ENCODE peak calls at places on chromosomes 6 and 20, in eight cellular contexts. S is right cardiac atrium, H is H7, C is Caki2, F is GM20000, M is HEK293T, W is KBM-7, P is DND-41. B is an unnamed sample.

GRCh38 chr6:67615796-67616195 is 1019.3 kb upstream of the ADGRB3 start:
- DNase-seq in S (no peak), H (no peak), C (no peak), F (no peak), M (no peak), W (no peak), P (no peak), B (no peak)

GRCh38 chr20:60453847-60454246 is 495.6 kb downstream of the CDH26 start:
- DNase-seq in S (no peak), H (peak; percentile 71), C (no peak), F (no peak), M (peak; percentile 14), W (no peak), P (no peak), B (no peak)

GRCh38 chr6:7328159-7328713 is 15.2 kb upstream of the SSR1 start:
- DNase-seq in S (no peak), H (no peak), C (no peak), F (no peak), M (no peak), W (no peak), P (no peak), B (no peak)

GRCh38 chr20:34990661-34991214 is 35.1 kb downstream of the MYH7B start:
- DNase-seq in S (no peak), H (no peak), C (no peak), F (no peak), M (no peak), W (no peak), P (no peak), B (no peak)

GRCh38 chr20:61378694-61379093 is 126.6 kb downstream of the CDH4 start:
- DNase-seq in S (no peak), H (no peak), C (no peak), F (no peak), M (no peak), W (no peak), P (no peak), B (no peak)

GRCh38 chr20:34083781-34084180 is 28.3 kb downstream of the EIF2S2 start:
- DNase-seq in S (no peak), H (no peak), C (no peak), F (no peak), M (no peak), W (no peak), P (no peak), B (no peak)

GRCh38 chr6:3226422-3227362 is 761 bp downstream of the TUBB2B start:
- DNase-seq in S (peak; percentile 60), H (peak; percentile 84), C (no peak), F (peak; percentile 66), M (peak; percentile 66), W (peak; percentile 56), P (no peak), B (no peak)

GRCh38 chr20:2131366-2131765 is 29.7 kb downstream of the STK35 start:
- DNase-seq in S (no peak), H (no peak), C (peak; percentile 14), F (no peak), M (no peak), W (no peak), P (no peak), B (no peak)

GRCh38 chr6:42694586-42694985 is 27.8 kb downstream of the PRPH2 start:
- DNase-seq in S (no peak), H (no peak), C (no peak), F (no peak), M (no peak), W (no peak), P (no peak), B (no peak)

GRCh38 chr6:156028310-156029131 is 572.9 kb upstream of the NOX3 start:
- DNase-seq in S (no peak), H (no peak), C (no peak), F (no peak), M (no peak), W (no peak), P (no peak), B (no peak)

GRCh38 chr6:33144373-33144772 is 47.9 kb downstream of the COL11A2 start:
- DNase-seq in S (peak; percentile 57), H (no peak), C (peak; percentile 52), F (no peak), M (no peak), W (peak; percentile 87), P (no peak), B (no peak)

GRCh38 chr6:154347981-154348380 is 8.6 kb downstream of the IPCEF1 start:
- DNase-seq in S (no peak), H (no peak), C (no peak), F (no peak), M (no peak), W (no peak), P (no peak), B (no peak)

GRCh38 chr6:138099832-138100231 is 7.4 kb downstream of the PERP start:
- DNase-seq in S (no peak), H (no peak), C (peak; percentile 77), F (no peak), M (no peak), W (no peak), P (no peak), B (no peak)

GRCh38 chr6:38593419-38593818 is 46.3 kb downstream of the BTBD9 start:
- DNase-seq in S (no peak), H (no peak), C (no peak), F (no peak), M (no peak), W (no peak), P (no peak), B (no peak)

GRCh38 chr20:61126369-61127195 is 125.5 kb upstream of the CDH4 start:
- DNase-seq in S (no peak), H (no peak), C (no peak), F (no peak), M (no peak), W (no peak), P (no peak), B (no peak)

GRCh38 chr20:58714340-58714922 is 21.8 kb downstream of the NPEPL1 start:
- DNase-seq in S (no peak), H (peak; percentile 53), C (no peak), F (peak; percentile 11), M (no peak), W (no peak), P (peak; percentile 3), B (peak; percentile 8)

GRCh38 chr6:360791-361373 is 30.7 kb upstream of the IRF4 start:
- DNase-seq in S (no peak), H (no peak), C (no peak), F (no peak), M (no peak), W (no peak), P (no peak), B (peak; percentile 16)

GRCh38 chr6:147528511-147529145 is 20.1 kb downstream of the SAMD5 start:
- DNase-seq in S (no peak), H (no peak), C (no peak), F (no peak), M (no peak), W (no peak), P (no peak), B (no peak)

GRCh38 chr6:148186916-148187315 is 155.7 kb upstream of the SASH1 start:
- DNase-seq in S (no peak), H (no peak), C (no peak), F (no peak), M (no peak), W (no peak), P (no peak), B (no peak)

GRCh38 chr20:56924976-56925695 is 296.0 kb downstream of the TFAP2C start:
- DNase-seq in S (no peak), H (peak; percentile 90), C (no peak), F (peak; percentile 18), M (peak; percentile 54), W (no peak), P (no peak), B (no peak)

GRCh38 chr6:3139090-3139903 is 18.0 kb downstream of the TUBB2A start:
- DNase-seq in S (peak; percentile 81), H (no peak), C (peak; percentile 42), F (peak; percentile 55), M (no peak), W (peak; percentile 93), P (no peak), B (peak; percentile 50)

GRCh38 chr20:25863536-25864325 is 167.1 kb upstream of the ZNF337 start:
- DNase-seq in S (no peak), H (peak; percentile 25), C (no peak), F (no peak), M (no peak), W (no peak), P (no peak), B (no peak)

GRCh38 chr6:49333345-49334120 is 129.5 kb downstream of the MMUT start:
- DNase-seq in S (no peak), H (no peak), C (no peak), F (no peak), M (no peak), W (no peak), P (no peak), B (no peak)

GRCh38 chr6:29809249-29809648 is 18.4 kb upstream of the HLA-G start:
- DNase-seq in S (no peak), H (no peak), C (no peak), F (no peak), M (no peak), W (no peak), P (no peak), B (no peak)

B was measured in left ventricle myocardium inferior.